ENCODE peak calls at places on chromosomes 12 and 14, in six cellular contexts. One of them, this sample, is unnamed.

GRCh38 chr12:132559652-132560420 is 50.5 kb downstream of the LRCOL1 start:
- DNase-seq in GM23338: peak
- DNase-seq in heart right ventricle: no peak
- DNase-seq in AG04450: no peak
- DNase-seq in AG10803: peak
- DNase-seq in OCI-LY7: peak
- DNase-seq in this sample: no peak

GRCh38 chr14:39762576-39763401 is 330.6 kb upstream of the FBXO33 start:
- DNase-seq in heart right ventricle: no peak
- DNase-seq in AG10803: no peak
- DNase-seq in GM23338: no peak
- DNase-seq in AG04450: no peak
- DNase-seq in OCI-LY7: peak
- DNase-seq in this sample: no peak

GRCh38 chr12:122064034-122064777 is 14.3 kb upstream of the MLXIP start:
- DNase-seq in OCI-LY7: peak
- DNase-seq in AG04450: no peak
- DNase-seq in GM23338: peak
- DNase-seq in heart right ventricle: peak
- DNase-seq in AG10803: peak
- DNase-seq in this sample: no peak

GRCh38 chr12:52132754-52133161 is 53.3 kb downstream of the SMIM41 start:
- DNase-seq in heart right ventricle: no peak
- DNase-seq in OCI-LY7: no peak
- DNase-seq in GM23338: no peak
- DNase-seq in AG10803: peak
- DNase-seq in AG04450: no peak
- DNase-seq in this sample: no peak

GRCh38 chr14:100467046-100467750 is 120.0 kb downstream of the BEGAIN start:
- DNase-seq in AG04450: no peak
- DNase-seq in heart right ventricle: no peak
- DNase-seq in OCI-LY7: no peak
- DNase-seq in GM23338: no peak
- DNase-seq in AG10803: no peak
- DNase-seq in this sample: no peak

GRCh38 chr12:30152705-30153104 is 369.0 kb upstream of the TMTC1 start:
- DNase-seq in AG10803: no peak
- DNase-seq in OCI-LY7: no peak
- DNase-seq in GM23338: no peak
- DNase-seq in AG04450: no peak
- DNase-seq in heart right ventricle: no peak
- DNase-seq in this sample: no peak

GRCh38 chr12:24997970-24998582 is 49.2 kb upstream of the BCAT1 start:
- DNase-seq in GM23338: no peak
- DNase-seq in OCI-LY7: peak
- DNase-seq in heart right ventricle: no peak
- DNase-seq in AG10803: peak
- DNase-seq in AG04450: peak
- DNase-seq in this sample: no peak

GRCh38 chr12:124490584-124491305 is 76.7 kb downstream of the NCOR2 start:
- DNase-seq in OCI-LY7: no peak
- DNase-seq in AG10803: no peak
- DNase-seq in heart right ventricle: peak
- DNase-seq in AG04450: no peak
- DNase-seq in GM23338: no peak
- DNase-seq in this sample: no peak

GRCh38 chr14:50667491-50668007 is 557 bp downstream of the SAV1 start:
- DNase-seq in heart right ventricle: no peak
- DNase-seq in GM23338: peak
- DNase-seq in AG04450: no peak
- DNase-seq in AG10803: no peak
- DNase-seq in OCI-LY7: peak
- DNase-seq in this sample: no peak

GRCh38 chr14:69005432-69006148 is 26.5 kb upstream of the ACTN1 start:
- DNase-seq in AG04450: peak
- DNase-seq in GM23338: no peak
- DNase-seq in OCI-LY7: no peak
- DNase-seq in heart right ventricle: peak
- DNase-seq in AG10803: peak
- DNase-seq in this sample: no peak

GRCh38 chr14:69004731-69005431 is 25.8 kb upstream of the ACTN1 start:
- DNase-seq in GM23338: peak
- DNase-seq in AG10803: peak
- DNase-seq in heart right ventricle: no peak
- DNase-seq in OCI-LY7: no peak
- DNase-seq in AG04450: no peak
- DNase-seq in this sample: no peak

GRCh38 chr14:69001375-69001774 is 22.3 kb upstream of the ACTN1 start:
- DNase-seq in AG04450: no peak
- DNase-seq in heart right ventricle: no peak
- DNase-seq in GM23338: no peak
- DNase-seq in AG10803: no peak
- DNase-seq in OCI-LY7: no peak
- DNase-seq in this sample: no peak

GRCh38 chr14:69003626-69004025 is 24.5 kb upstream of the ACTN1 start:
- DNase-seq in heart right ventricle: no peak
- DNase-seq in GM23338: no peak
- DNase-seq in AG04450: no peak
- DNase-seq in AG10803: no peak
- DNase-seq in OCI-LY7: no peak
- DNase-seq in this sample: no peak

DNA sequence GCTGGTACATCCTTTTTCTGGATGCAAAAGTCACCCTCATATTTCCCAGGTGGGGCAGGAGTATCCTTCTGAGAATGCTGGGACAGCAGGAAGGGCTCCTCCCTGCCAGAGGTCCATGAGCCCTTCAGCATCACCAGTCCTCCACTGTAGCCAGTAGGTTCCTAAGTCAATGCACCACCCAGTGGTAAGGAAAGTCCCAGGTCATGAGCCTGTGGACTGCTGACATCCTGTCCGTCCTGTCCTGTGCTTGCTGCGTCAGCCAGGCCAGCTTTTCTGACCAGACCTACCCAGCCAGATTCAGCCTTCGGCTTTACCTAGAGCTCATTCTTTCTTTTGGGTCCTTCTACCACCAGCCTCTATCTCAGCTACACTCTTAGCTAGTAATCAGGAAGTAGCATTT is 23.0 kb upstream of the ACTN1 start:
- DNase-seq in heart right ventricle: peak
- DNase-seq in AG10803: peak
- DNase-seq in OCI-LY7: no peak
- DNase-seq in AG04450: no peak
- DNase-seq in GM23338: peak
- DNase-seq in this sample: no peak
- TF ChIP-seq CTCF in heart right ventricle: peak
- TF ChIP-seq CTCF in AG10803: peak
- TF ChIP-seq CTCF in OCI-LY7: no peak
- TF ChIP-seq CTCF in AG04450: peak
- TF ChIP-seq CTCF in GM23338: peak
- TF ChIP-seq CTCF in this sample: peak

DNA sequence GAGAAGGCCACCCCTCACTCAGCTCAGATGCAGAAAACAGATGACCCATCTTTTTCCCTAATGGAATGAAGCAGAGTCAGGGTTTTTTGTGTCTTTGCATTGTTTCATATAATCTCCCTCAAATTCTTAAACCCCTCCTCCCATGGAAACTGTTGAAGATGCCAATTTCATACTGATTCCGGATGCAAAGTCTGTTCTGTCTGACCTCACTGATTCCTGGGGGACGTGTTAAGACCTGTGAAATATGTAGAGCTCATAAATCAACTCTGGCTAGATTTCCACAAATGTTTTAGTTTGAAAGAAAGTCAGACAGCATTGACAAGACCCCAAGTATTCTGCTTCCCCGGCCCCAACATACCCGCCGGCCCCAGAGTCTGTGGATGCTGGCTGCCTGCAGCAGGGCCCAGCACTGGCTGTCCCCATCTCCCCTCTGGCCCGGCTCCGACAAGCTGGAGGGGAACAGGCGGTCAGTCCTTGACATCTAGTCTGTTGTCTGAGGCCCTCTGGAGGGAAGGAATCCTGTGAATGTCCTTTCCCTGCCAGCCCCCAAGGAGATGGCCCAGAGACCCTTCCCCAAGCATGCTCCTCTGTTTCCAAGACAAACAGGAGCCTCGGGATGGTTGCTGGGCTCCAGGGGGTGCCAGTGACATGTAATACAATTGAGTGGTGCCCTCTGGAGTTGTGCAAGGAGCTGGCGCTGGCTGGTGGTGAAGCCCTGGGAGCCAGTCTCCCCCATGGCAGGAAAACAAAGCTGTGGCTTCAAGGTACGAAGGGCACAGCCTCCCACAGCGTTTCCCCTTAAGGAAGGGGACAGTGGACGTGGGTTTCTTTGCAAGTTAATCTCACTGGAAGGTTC is 22.4 kb downstream of the FBLN5 start:
- DNase-seq in heart right ventricle: no peak
- DNase-seq in GM23338: peak
- DNase-seq in OCI-LY7: no peak
- DNase-seq in AG10803: peak
- DNase-seq in AG04450: no peak
- DNase-seq in this sample: no peak
- TF ChIP-seq CTCF in heart right ventricle: no peak
- TF ChIP-seq CTCF in GM23338: peak
- TF ChIP-seq CTCF in OCI-LY7: no peak
- TF ChIP-seq CTCF in AG10803: no peak
- TF ChIP-seq CTCF in AG04450: no peak
- TF ChIP-seq CTCF in this sample: peak

DNA sequence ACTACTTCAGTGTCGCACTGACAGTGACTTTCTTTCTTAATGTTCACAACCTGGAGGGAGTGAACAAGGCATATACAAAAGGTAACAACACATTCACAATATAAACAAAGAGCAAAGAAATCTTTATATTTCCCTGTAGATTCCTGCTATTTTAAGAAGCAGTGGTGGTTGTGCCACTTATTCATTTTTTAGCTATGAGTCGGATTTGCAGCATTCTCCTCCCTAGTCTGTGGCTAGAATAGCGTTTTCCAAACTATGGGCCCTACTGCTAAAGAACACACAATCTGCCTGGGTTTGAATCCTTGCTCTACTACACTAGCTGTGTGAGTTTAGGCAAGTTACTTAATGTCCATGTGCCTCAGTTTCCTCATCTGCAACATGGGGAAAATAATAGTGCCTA is 18.6 kb upstream of the MDM1 start:
- DNase-seq in AG04450: no peak
- DNase-seq in OCI-LY7: no peak
- DNase-seq in AG10803: peak
- DNase-seq in heart right ventricle: no peak
- DNase-seq in GM23338: no peak
- DNase-seq in this sample: no peak
- TF ChIP-seq CTCF in AG04450: no peak
- TF ChIP-seq CTCF in OCI-LY7: no peak
- TF ChIP-seq CTCF in AG10803: no peak
- TF ChIP-seq CTCF in heart right ventricle: no peak
- TF ChIP-seq CTCF in GM23338: no peak
- TF ChIP-seq CTCF in this sample: no peak

GRCh38 chr12:54593716-54594115 is 5.3 kb upstream of the PPP1R1A start:
- DNase-seq in AG04450: no peak
- DNase-seq in GM23338: no peak
- DNase-seq in OCI-LY7: no peak
- DNase-seq in heart right ventricle: no peak
- DNase-seq in AG10803: no peak
- DNase-seq in this sample: no peak
- TF ChIP-seq CTCF in AG04450: no peak
- TF ChIP-seq CTCF in GM23338: no peak
- TF ChIP-seq CTCF in OCI-LY7: no peak
- TF ChIP-seq CTCF in heart right ventricle: no peak
- TF ChIP-seq CTCF in AG10803: no peak
- TF ChIP-seq CTCF in this sample: no peak

GRCh38 chr12:38906482-38907170 is 1.2 kb upstream of the CPNE8 start:
- DNase-seq in AG10803: peak
- DNase-seq in AG04450: no peak
- DNase-seq in GM23338: peak
- DNase-seq in heart right ventricle: peak
- DNase-seq in OCI-LY7: no peak
- DNase-seq in this sample: peak
- TF ChIP-seq CTCF in AG10803: peak
- TF ChIP-seq CTCF in AG04450: no peak
- TF ChIP-seq CTCF in GM23338: peak
- TF ChIP-seq CTCF in heart right ventricle: peak
- TF ChIP-seq CTCF in OCI-LY7: peak
- TF ChIP-seq CTCF in this sample: peak

GRCh38 chr14:63487724-63488123 is 55.5 kb downstream of the PPP2R5E start:
- DNase-seq in GM23338: no peak
- DNase-seq in OCI-LY7: no peak
- DNase-seq in heart right ventricle: no peak
- DNase-seq in AG10803: no peak
- DNase-seq in AG04450: no peak
- DNase-seq in this sample: no peak

GRCh38 chr14:63492391-63492790 is 50.8 kb downstream of the PPP2R5E start:
- DNase-seq in OCI-LY7: no peak
- DNase-seq in AG10803: peak
- DNase-seq in heart right ventricle: no peak
- DNase-seq in AG04450: no peak
- DNase-seq in GM23338: no peak
- DNase-seq in this sample: no peak

GRCh38 chr14:63496837-63497400 is 46.3 kb downstream of the PPP2R5E start:
- DNase-seq in AG04450: no peak
- DNase-seq in OCI-LY7: no peak
- DNase-seq in AG10803: no peak
- DNase-seq in heart right ventricle: peak
- DNase-seq in GM23338: no peak
- DNase-seq in this sample: no peak

DNA sequence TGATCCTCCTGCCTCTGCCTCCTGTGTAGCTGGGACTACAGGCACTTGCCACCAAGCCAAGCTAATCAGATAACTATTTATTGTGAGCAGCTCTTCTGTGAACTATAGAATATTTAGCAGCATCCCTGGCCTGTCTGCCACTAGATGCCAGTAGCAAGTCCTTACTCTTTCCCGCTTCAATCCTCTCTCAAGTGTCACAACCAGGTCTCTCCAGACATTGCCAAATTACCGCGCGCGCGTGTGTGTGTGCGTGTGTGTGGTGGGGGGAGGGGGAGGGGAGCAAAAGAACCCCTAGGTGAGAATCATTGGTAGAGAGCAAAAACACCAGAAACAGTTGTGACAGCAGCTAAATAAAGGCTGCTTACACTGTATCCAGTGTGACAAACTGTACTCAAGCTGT is 49.9 kb downstream of the PPP2R5E start:
- DNase-seq in GM23338: peak
- DNase-seq in AG10803: peak
- DNase-seq in heart right ventricle: no peak
- DNase-seq in AG04450: no peak
- DNase-seq in OCI-LY7: peak
- DNase-seq in this sample: no peak
- TF ChIP-seq CTCF in GM23338: peak
- TF ChIP-seq CTCF in AG10803: peak
- TF ChIP-seq CTCF in heart right ventricle: no peak
- TF ChIP-seq CTCF in AG04450: peak
- TF ChIP-seq CTCF in OCI-LY7: peak
- TF ChIP-seq CTCF in this sample: peak

GRCh38 chr14:99351166-99352007 is 79.4 kb upstream of the BCL11B start:
- DNase-seq in AG10803: no peak
- DNase-seq in heart right ventricle: no peak
- DNase-seq in OCI-LY7: no peak
- DNase-seq in GM23338: peak
- DNase-seq in AG04450: no peak
- DNase-seq in this sample: no peak
- TF ChIP-seq CTCF in AG10803: no peak
- TF ChIP-seq CTCF in heart right ventricle: no peak
- TF ChIP-seq CTCF in OCI-LY7: peak
- TF ChIP-seq CTCF in GM23338: peak
- TF ChIP-seq CTCF in AG04450: no peak
- TF ChIP-seq CTCF in this sample: peak